ENCODE peak calls at places on chromosomes 5 and 9, in six cellular contexts. V, L, Y, F, S and N are unnamed samples.

GRCh38 chr9:104944356-104944755 is 16.4 kb upstream of the ABCA1 start:
- DNase-seq in S (no peak), F (no peak), V (no peak), Y (peak), L (no peak), N (no peak)

GRCh38 chr5:172745836-172746235 is 25.2 kb downstream of the DUSP1 start:
- DNase-seq in L (no peak), S (no peak), V (no peak), Y (no peak), F (no peak), N (no peak)

GRCh38 chr9:69395718-69396117 is 70.7 kb downstream of the ENTREP1 start:
- DNase-seq in L (no peak), S (no peak), F (no peak), V (no peak), Y (no peak), N (no peak)

GRCh38 chr5:133612021-133612860 is at the start of gene FSTL4:
- DNase-seq in F (peak), V (no peak), Y (no peak), L (peak), S (no peak), N (no peak)

GRCh38 chr9:35728041-35728971 is 3.7 kb downstream of the TLN1 start:
- DNase-seq in V (peak), S (peak), L (peak), F (peak), Y (peak), N (peak)

GRCh38 chr9:105114956-105115728 is 129.3 kb upstream of the SLC44A1 start:
- DNase-seq in L (peak), F (no peak), V (peak), Y (peak), S (no peak), N (no peak)

GRCh38 chr5:170173227-170173626 is 59.6 kb upstream of the C5orf58 start:
- DNase-seq in F (no peak), Y (no peak), L (no peak), S (peak), V (no peak), N (peak)

GRCh38 chr9:72292874-72293607 is 72.0 kb downstream of the ZFAND5 start:
- DNase-seq in S (peak), Y (peak), V (no peak), L (peak), F (peak), N (peak)

GRCh38 chr9:73149371-73150067 is 2.1 kb upstream of the ANXA1 start:
- DNase-seq in S (peak), Y (peak), L (peak), V (no peak), F (peak), N (peak)

GRCh38 chr9:129141066-129142041 is 30.1 kb downstream of the PTPA start:
- DNase-seq in Y (peak), S (peak), L (peak), V (peak), F (peak), N (peak)

GRCh38 chr9:35645736-35646582 is 4.8 kb downstream of the SIT1 start:
- DNase-seq in Y (no peak), V (no peak), L (no peak), F (peak), S (no peak), N (no peak)

GRCh38 chr5:177189416-177189815 is 55.8 kb downstream of the NSD1 start:
- DNase-seq in L (no peak), V (no peak), Y (peak), F (no peak), S (peak), N (no peak)

DNA sequence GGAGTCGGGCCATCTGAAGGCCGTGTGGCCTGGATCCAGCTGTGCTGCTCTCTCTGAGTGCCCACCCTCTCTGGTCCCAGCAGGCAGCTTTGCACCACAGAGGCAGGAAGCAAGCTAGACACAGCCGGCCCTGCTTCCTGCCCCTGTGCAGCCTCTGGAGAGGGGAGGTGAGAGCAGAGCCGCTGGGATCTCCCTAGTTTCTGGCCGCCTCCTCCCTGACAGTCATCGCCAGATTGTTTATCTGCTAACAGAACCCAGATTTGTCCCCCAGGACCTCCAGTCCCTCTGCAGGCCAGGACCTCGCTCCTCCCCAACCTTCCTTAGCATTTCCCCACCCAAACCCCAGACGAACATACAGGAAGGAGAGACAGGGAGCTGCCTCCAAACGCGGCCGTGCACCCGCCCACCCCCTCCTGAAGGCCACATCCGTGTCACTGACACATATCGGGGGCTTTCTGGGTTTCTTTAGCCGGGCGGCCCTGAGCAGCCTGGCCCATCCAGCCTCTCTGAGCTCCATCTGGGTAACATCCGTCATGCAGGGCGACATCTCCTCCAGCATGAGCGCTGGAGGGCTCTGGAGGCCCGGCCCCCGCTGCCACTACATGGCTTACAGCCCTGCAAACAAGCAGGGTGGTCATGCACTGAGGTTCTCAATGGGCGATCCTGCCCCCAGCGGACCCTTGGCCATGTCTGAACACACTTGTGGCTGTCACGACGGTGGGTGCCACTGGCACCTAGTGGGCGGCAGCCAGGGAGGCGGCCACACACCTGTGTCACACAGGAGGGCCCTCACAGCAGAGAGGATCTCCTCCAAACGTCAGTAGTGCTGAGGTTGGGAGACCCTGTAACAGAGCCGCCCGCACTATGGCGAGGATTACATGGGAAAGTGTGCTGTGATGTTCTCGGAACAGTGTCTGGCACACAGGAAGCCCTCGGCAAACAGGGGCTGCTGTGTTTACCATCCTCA is 47.6 kb downstream of the DBH start:
- DNase-seq in L (peak), V (peak), F (no peak), Y (no peak), S (no peak), N (peak)
- H3K4me3 ChIP-seq in L (no peak), V (no peak), F (no peak), Y (no peak), S (no peak), N (no peak)

GRCh38 chr5:90161399-90161798 is 248.2 kb downstream of the CETN3 start:
- DNase-seq in V (peak), S (peak), F (peak), Y (peak), L (peak), N (peak)
- TF ChIP-seq CTCF in V (no peak), S (peak), F (peak), Y (no peak), L (peak), N (peak)

DNA sequence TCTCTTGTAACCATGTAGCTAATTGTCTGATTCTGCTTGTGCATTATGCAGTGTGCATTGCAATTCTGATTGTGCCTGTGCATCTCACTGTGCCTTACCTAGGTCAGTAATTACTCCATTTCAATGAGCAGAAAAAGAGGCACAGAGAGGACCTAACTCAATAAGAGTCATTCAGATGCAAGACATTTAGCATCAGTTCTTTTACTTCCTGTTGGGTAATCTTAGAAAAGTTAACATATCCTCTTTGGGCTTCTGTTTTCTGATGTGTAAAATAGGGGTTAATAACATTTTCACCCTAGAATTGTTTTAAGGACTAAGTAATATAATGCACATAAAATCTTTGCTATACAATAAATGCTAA is 7.0 kb upstream of the DCTN4 start:
- DNase-seq in F (no peak), Y (no peak), S (no peak), V (no peak), L (no peak), N (no peak)
- H3K4me3 ChIP-seq in F (no peak), Y (no peak), S (no peak), V (no peak), L (no peak), N (no peak)

GRCh38 chr5:160116991-160117390 is 2.3 kb downstream of the PWWP2A start:
- DNase-seq in S (no peak), Y (no peak), L (no peak), V (no peak), F (no peak), N (no peak)

GRCh38 chr5:160119142-160119904 is at the start of gene PWWP2A:
- DNase-seq in L (peak), F (peak), S (peak), Y (peak), V (peak), N (peak)

GRCh38 chr5:160119905-160120266 is 636 bp upstream of the PWWP2A start:
- DNase-seq in F (no peak), Y (no peak), S (no peak), V (no peak), L (no peak), N (no peak)

DNA sequence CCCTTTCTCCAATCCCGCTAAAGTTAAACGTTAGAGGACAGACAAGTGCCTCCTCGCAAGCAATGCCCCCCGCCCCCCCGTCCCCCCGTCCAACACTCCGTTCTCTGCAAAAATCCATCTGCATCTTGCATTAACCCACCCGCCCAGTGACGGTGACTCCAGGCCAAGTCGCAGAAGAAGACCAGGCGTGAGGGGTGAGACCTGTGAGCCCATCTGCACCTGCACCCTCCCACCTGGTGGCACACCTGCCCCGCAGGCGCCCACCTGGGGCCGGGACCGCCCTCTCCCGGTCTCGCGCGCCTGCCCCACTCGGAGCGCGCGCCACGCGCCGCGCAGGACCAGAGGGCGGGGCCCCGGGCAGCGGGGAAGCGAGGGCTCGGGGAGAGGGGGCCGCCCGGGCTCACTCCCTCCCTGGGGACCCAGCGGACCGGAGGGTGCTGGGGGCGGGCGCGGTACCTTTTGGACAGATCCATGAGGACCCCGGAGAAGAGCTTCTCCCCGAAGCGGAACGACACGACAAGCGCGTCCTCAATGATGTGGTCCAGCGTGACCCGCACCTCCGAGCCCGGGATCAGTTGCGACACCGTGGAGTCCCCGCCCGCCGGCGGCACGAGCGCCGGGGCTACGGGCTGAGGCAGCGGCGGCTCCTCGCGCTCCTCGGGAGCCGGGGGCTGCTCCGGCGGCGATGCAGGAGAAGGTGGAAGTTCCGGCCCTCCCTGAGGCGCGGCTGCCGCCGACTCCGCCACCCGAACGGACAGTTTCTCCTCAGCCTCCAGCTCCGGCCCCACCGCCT is 705 bp downstream of the PWWP2A start:
- DNase-seq in Y (peak), S (peak), F (peak), V (peak), L (peak), N (no peak)
- TF ChIP-seq CTCF in Y (no peak), S (no peak), F (no peak), V (no peak), L (no peak), N (no peak)

DNA sequence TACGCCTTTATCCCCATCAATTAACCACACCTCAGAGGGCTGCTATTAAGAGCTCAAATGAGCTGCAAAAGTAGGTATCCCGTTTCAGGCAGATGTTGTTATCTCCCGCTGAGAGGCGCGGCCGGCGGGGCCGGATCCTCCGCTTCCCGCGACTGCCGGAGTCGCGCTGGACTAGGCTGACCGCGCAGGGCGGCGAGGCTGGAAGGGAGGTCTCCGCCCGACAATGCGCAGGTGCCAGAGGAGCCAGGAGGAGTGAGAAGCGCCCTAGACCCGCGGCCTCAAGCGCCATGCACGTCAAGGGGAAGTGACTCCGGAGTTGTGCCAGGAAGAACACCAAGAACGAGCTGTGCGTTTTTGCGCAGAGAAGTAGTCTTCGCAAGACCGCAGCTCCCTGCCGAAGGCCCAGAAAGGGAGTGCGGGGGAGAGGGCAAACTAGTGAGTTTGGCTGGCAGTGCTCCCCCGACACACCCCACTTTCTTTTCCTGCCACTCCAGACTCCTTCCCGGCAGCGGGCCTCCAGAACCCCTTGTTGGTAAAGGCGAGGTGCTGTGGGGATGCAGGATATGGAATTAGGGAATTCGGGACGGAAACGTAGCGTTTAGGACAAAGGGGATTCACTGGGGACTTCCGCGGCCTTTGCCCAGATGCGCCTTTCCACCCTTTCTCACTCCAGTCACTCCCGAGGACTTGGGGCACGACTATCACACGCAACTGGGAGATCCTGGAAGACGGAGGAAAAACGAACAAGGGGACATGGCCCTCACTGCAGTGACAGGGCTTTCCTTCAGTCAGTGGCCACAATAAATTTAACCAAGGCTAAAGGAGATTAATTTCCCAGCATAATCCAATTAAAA is 8.0 kb downstream of the NR2F1-AS1 start:
- DNase-seq in V (no peak), L (no peak), Y (peak), F (no peak), S (peak), N (no peak)
- H3K4me3 ChIP-seq in V (no peak), L (no peak), Y (peak), F (no peak), S (peak), N (peak)

GRCh38 chr9:132584616-132585560 is 2.5 kb downstream of the BARHL1 start:
- DNase-seq in V (no peak), F (no peak), S (no peak), Y (peak), L (no peak), N (peak)

GRCh38 chr9:132582276-132582785 is at the start of gene BARHL1:
- DNase-seq in L (no peak), F (no peak), Y (no peak), V (no peak), S (no peak), N (no peak)

GRCh38 chr9:132585954-132586829 is 3.8 kb downstream of the BARHL1 start:
- DNase-seq in L (no peak), S (no peak), Y (no peak), F (no peak), V (no peak), N (no peak)

GRCh38 chr9:132583584-132584304 is 1.3 kb downstream of the BARHL1 start:
- DNase-seq in S (no peak), Y (no peak), V (no peak), L (no peak), F (no peak), N (no peak)

GRCh38 chr9:132582786-132583583 is 579 bp downstream of the BARHL1 start:
- DNase-seq in Y (no peak), S (no peak), L (no peak), V (no peak), F (no peak), N (no peak)
- TF ChIP-seq CTCF in Y (no peak), S (no peak), L (no peak), V (no peak), F (no peak), N (no peak)

GRCh38 chr5:100856462-100856861 is 46.6 kb downstream of the ST8SIA4 start:
- DNase-seq in S (no peak), F (no peak), V (no peak), Y (no peak), L (peak), N (no peak)

GRCh38 chr5:100854594-100854993 is 48.5 kb downstream of the ST8SIA4 start:
- DNase-seq in S (no peak), L (no peak), V (no peak), Y (no peak), F (no peak), N (no peak)

GRCh38 chr5:100853582-100853981 is 49.5 kb downstream of the ST8SIA4 start:
- DNase-seq in S (no peak), F (no peak), Y (no peak), L (no peak), V (no peak), N (no peak)

GRCh38 chr5:100855295-100855694 is 47.8 kb downstream of the ST8SIA4 start:
- DNase-seq in V (no peak), Y (no peak), L (no peak), F (no peak), S (no peak), N (no peak)

DNA sequence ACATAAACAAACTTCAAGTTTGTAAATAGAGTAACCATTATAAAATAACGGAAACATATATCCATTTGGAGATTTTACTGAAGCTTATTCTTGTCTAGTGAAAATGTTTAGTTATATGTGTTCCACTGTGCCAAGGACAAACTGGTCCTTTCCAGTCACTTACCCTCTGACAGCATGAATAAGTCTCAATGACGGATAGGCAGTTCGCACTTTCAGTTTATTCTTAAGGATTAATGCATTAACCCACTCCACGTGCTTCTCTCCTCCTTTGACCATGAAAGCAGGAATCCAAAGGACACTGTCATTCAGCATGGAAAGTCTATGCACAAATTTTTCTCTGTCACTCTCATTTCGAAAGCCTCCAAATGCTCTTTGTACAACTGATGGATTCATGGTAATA is 47.1 kb downstream of the ST8SIA4 start:
- DNase-seq in V (no peak), S (no peak), F (no peak), Y (no peak), L (peak), N (no peak)
- H3K4me3 ChIP-seq in V (no peak), S (no peak), F (no peak), Y (no peak), L (peak), N (no peak)

DNA sequence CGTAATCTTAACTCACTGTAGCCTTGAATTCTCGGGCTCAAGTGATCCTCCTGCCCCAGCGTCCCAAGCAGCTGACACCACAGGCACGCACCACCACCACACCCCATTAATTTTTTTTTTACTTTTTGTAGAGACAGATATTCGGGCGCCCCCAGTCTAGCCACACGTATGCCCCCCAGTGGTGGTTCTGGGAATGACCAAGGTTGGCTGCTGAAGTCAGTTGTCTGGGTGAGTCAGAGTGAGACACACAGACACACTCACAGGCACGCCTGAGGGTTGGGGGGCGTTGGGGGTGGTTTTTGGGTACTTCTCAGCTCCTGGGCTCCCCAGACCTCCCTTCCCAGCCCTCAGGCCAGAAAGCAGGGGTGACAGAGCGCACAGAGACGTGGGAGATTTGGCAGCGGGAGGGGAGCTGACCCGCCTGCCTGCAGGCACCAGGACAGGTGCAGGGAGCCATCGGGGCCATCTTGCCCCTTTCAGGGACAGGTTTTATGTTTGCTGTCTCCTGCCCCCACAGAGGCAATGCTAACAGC is 4.2 kb upstream of the ENTPD8 start:
- DNase-seq in V (peak), S (peak), F (peak), Y (peak), L (peak), N (peak)
- TF ChIP-seq CTCF in V (peak), S (peak), F (peak), Y (peak), L (peak), N (peak)

GRCh38 chr5:88883566-88884434 is 816 bp upstream of the MEF2C start:
- DNase-seq in F (peak), S (peak), L (peak), V (peak), Y (peak), N (peak)

GRCh38 chr5:88886252-88886651 is 3.3 kb upstream of the MEF2C start:
- DNase-seq in V (no peak), L (no peak), S (peak), F (no peak), Y (no peak), N (no peak)

GRCh38 chr5:88883059-88883565 is at the start of gene MEF2C:
- DNase-seq in V (peak), L (peak), S (peak), Y (peak), F (peak), N (peak)

GRCh38 chr5:88884435-88884877 is 1.5 kb upstream of the MEF2C start:
- DNase-seq in Y (peak), L (peak), S (peak), F (no peak), V (no peak), N (peak)

GRCh38 chr5:88885043-88885442 is 2.1 kb upstream of the MEF2C start:
- DNase-seq in V (no peak), L (no peak), F (no peak), Y (no peak), S (peak), N (no peak)
- H3K4me3 ChIP-seq in V (no peak), L (peak), F (no peak), Y (no peak), S (no peak), N (no peak)